ENCODE peak calls at places on chromosome 20, in five cellular contexts. One of them, this sample, is unnamed.

GRCh38 chr20:17648782-17649730 is 33.0 kb downstream of the RRBP1 start:
- DNase-seq in uterus: peak
- DNase-seq in GM12891: no peak
- DNase-seq in IMR-90: no peak
- DNase-seq in HCT116: no peak
- DNase-seq in this sample: no peak

GRCh38 chr20:9608639-9609440 is 94.5 kb downstream of the LAMP5 start:
- DNase-seq in IMR-90: no peak
- DNase-seq in uterus: no peak
- DNase-seq in GM12891: no peak
- DNase-seq in HCT116: no peak
- DNase-seq in this sample: no peak

GRCh38 chr20:63636752-63637633 is 10.1 kb upstream of the GMEB2 start:
- DNase-seq in GM12891: no peak
- DNase-seq in HCT116: no peak
- DNase-seq in IMR-90: peak
- DNase-seq in uterus: no peak
- DNase-seq in this sample: no peak

GRCh38 chr20:4883051-4883450 is 118.3 kb downstream of the SLC23A2 start:
- DNase-seq in GM12891: no peak
- DNase-seq in uterus: no peak
- DNase-seq in IMR-90: no peak
- DNase-seq in HCT116: no peak
- DNase-seq in this sample: no peak

GRCh38 chr20:33701629-33702450 is 15.7 kb upstream of the E2F1 start:
- DNase-seq in IMR-90: no peak
- DNase-seq in HCT116: no peak
- DNase-seq in GM12891: no peak
- DNase-seq in uterus: no peak
- DNase-seq in this sample: no peak

GRCh38 chr20:20463933-20464374 is 96.0 kb downstream of the INSM1 start:
- DNase-seq in GM12891: no peak
- DNase-seq in uterus: no peak
- DNase-seq in IMR-90: no peak
- DNase-seq in HCT116: no peak
- DNase-seq in this sample: no peak

GRCh38 chr20:15240801-15241200 is 903.4 kb upstream of the FLRT3 start:
- DNase-seq in GM12891: no peak
- DNase-seq in uterus: no peak
- DNase-seq in HCT116: no peak
- DNase-seq in IMR-90: no peak
- DNase-seq in this sample: no peak

GRCh38 chr20:61937963-61938838 is 127.5 kb downstream of the TAF4 start:
- DNase-seq in GM12891: no peak
- DNase-seq in HCT116: no peak
- DNase-seq in IMR-90: no peak
- DNase-seq in uterus: no peak
- DNase-seq in this sample: no peak

GRCh38 chr20:41136336-41136694 is 1.0 kb upstream of the PLCG1 start:
- DNase-seq in HCT116: no peak
- DNase-seq in IMR-90: no peak
- DNase-seq in GM12891: no peak
- DNase-seq in uterus: no peak
- DNase-seq in this sample: no peak

GRCh38 chr20:51034988-51035656 is 12.2 kb upstream of the KCNG1 start:
- DNase-seq in GM12891: no peak
- DNase-seq in HCT116: no peak
- DNase-seq in uterus: no peak
- DNase-seq in IMR-90: no peak
- DNase-seq in this sample: no peak

GRCh38 chr20:46673394-46674252 is 15.6 kb downstream of the TP53RK start:
- DNase-seq in HCT116: no peak
- DNase-seq in IMR-90: no peak
- DNase-seq in uterus: no peak
- DNase-seq in GM12891: no peak
- DNase-seq in this sample: no peak

GRCh38 chr20:11140359-11140758 is 466.6 kb upstream of the JAG1 start:
- DNase-seq in HCT116: no peak
- DNase-seq in IMR-90: peak
- DNase-seq in uterus: no peak
- DNase-seq in GM12891: no peak
- DNase-seq in this sample: peak

GRCh38 chr20:53003420-53003819 is 31.3 kb downstream of the TSHZ2 start:
- DNase-seq in uterus: no peak
- DNase-seq in IMR-90: no peak
- DNase-seq in GM12891: no peak
- DNase-seq in HCT116: no peak
- DNase-seq in this sample: no peak

GRCh38 chr20:8089668-8090067 is 42.4 kb upstream of the PLCB1 start:
- DNase-seq in IMR-90: no peak
- DNase-seq in HCT116: no peak
- DNase-seq in GM12891: no peak
- DNase-seq in uterus: no peak
- DNase-seq in this sample: no peak

GRCh38 chr20:62156592-62157386 is 13.2 kb downstream of the SS18L1 start:
- DNase-seq in GM12891: peak
- DNase-seq in IMR-90: peak
- DNase-seq in HCT116: peak
- DNase-seq in uterus: peak
- DNase-seq in this sample: peak

GRCh38 chr20:14055127-14055742 is 59.9 kb downstream of the MACROD2 start:
- DNase-seq in uterus: peak
- DNase-seq in GM12891: no peak
- DNase-seq in HCT116: peak
- DNase-seq in IMR-90: peak
- DNase-seq in this sample: no peak

GRCh38 chr20:2750343-2751251 is 49.8 kb downstream of the CPXM1 start:
- DNase-seq in uterus: peak
- DNase-seq in IMR-90: peak
- DNase-seq in HCT116: no peak
- DNase-seq in GM12891: no peak
- DNase-seq in this sample: no peak
- TF ChIP-seq POLR2A in uterus: no peak
- TF ChIP-seq POLR2A in IMR-90: no peak
- TF ChIP-seq POLR2A in HCT116: no peak
- TF ChIP-seq POLR2A in GM12891: no peak
- TF ChIP-seq POLR2A in this sample: no peak

DNA sequence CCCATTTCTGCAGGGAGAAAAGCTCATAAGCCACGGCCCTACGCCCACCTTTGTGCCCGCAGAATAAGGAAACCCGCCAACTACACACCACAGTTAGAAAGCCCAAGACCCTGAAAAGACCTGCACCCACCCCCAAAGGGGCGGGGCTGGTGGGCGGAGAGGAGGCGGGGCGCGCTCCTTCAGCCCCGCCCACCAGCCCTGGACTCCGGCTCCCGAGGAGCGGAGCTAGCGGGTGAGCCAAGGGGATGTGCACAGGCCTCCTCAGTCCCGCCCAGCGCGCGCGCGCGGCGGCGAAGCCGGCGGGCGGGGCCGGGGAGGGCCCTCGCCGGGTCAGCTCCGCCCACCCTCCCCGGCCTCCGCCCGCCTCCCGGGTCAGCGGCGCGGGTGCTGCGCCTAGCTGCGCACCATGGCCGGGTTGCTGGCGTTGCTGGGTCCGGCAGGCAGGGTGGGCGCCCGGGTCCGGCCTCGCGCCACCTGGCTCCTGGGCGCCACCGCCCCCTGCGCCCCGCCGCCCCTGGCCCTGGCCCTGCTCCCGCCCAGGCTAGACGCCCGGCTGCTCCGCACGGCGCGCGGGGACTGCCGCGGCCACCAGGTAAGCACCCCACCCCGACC is at the start of gene FAM210B:
- DNase-seq in IMR-90: peak
- DNase-seq in uterus: peak
- DNase-seq in GM12891: peak
- DNase-seq in HCT116: peak
- DNase-seq in this sample: peak
- TF ChIP-seq POLR2A in IMR-90: no peak
- TF ChIP-seq POLR2A in uterus: peak
- TF ChIP-seq POLR2A in GM12891: no peak
- TF ChIP-seq POLR2A in HCT116: no peak
- TF ChIP-seq POLR2A in this sample: peak

GRCh38 chr20:49713779-49714712 is at the start of gene B4GALT5:
- DNase-seq in IMR-90: peak
- DNase-seq in uterus: peak
- DNase-seq in GM12891: peak
- DNase-seq in HCT116: peak
- DNase-seq in this sample: peak
- TF ChIP-seq POLR2A in IMR-90: no peak
- TF ChIP-seq POLR2A in uterus: peak
- TF ChIP-seq POLR2A in GM12891: no peak
- TF ChIP-seq POLR2A in HCT116: peak
- TF ChIP-seq POLR2A in this sample: peak

DNA sequence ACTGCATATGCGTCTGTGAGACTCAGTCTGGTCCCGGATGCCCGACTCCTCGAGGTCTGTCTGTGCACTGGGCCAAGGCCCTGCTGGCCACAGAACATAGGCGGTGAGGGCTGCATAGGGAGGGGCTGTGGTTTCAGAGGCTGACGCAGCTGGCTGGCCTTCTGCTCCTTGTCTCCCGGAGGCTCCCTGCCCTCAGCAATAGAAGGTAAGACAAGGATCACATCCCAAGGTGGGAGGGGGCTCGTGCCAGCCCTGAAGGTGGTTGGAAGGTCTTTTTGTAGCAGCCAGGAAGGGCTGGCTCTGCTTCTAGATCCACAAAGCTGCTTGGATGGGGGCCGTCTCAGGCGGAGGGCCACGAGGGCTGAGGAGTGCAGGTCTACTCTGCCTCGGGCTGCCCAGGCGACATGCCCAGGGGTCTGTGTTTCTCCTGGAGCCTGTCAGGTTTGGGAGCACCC is 239.8 kb upstream of the SULF2 start:
- DNase-seq in HCT116: no peak
- DNase-seq in IMR-90: peak
- DNase-seq in GM12891: no peak
- DNase-seq in uterus: peak
- DNase-seq in this sample: peak
- TF ChIP-seq POLR2A in HCT116: no peak
- TF ChIP-seq POLR2A in IMR-90: no peak
- TF ChIP-seq POLR2A in GM12891: no peak
- TF ChIP-seq POLR2A in uterus: no peak
- TF ChIP-seq POLR2A in this sample: peak

DNA sequence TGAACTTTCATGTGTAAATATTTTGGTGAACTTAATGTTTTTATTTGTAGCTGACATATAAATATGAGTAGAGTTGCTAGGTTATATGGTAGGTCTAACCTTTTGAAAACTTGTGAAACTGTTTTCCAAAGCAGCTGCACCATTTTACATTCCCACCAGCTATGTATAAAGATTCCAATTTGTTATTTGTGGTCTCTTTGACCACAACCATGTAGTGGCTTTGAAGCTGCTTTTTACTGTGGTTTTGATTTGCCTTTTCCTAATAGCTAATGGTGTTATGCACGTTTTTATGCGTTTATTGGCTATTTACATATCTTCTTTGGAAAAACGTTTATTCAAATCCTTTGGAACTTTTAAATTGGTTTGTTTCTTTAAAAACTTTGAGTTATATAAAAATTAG is 10.3 kb downstream of the CST3 start:
- DNase-seq in GM12891: no peak
- DNase-seq in IMR-90: no peak
- DNase-seq in HCT116: no peak
- DNase-seq in uterus: no peak
- DNase-seq in this sample: no peak
- TF ChIP-seq POLR2A in GM12891: no peak
- TF ChIP-seq POLR2A in IMR-90: no peak
- TF ChIP-seq POLR2A in HCT116: no peak
- TF ChIP-seq POLR2A in uterus: no peak
- TF ChIP-seq POLR2A in this sample: no peak

DNA sequence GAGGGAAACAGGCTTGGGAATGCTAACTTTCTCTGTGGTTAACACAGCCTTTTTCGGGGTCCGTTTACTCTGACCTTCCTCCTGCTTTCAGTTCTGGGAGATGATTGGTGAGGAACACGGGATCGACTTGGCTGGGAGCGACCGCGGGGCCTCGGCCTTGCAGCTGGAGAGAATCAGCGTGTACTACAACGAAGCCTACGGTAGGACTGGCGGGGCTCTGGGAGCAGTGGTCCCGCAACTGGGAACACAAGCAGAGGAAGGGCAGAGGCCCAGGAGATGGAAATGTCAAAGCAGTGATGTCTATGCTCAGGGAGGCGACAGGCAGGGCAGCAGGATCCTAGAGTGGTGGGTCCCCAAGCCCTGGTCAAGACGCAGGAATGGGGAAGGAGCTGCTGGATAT is 3.5 kb downstream of the TUBB1 start:
- DNase-seq in GM12891: no peak
- DNase-seq in HCT116: no peak
- DNase-seq in uterus: no peak
- DNase-seq in IMR-90: no peak
- DNase-seq in this sample: no peak
- TF ChIP-seq POLR2A in GM12891: no peak
- TF ChIP-seq POLR2A in HCT116: no peak
- TF ChIP-seq POLR2A in uterus: no peak
- TF ChIP-seq POLR2A in IMR-90: no peak
- TF ChIP-seq POLR2A in this sample: no peak

GRCh38 chr20:48096957-48097890 is 311.9 kb upstream of the SULF2 start:
- DNase-seq in HCT116: peak
- DNase-seq in uterus: no peak
- DNase-seq in IMR-90: no peak
- DNase-seq in GM12891: no peak
- DNase-seq in this sample: no peak
- TF ChIP-seq POLR2A in HCT116: no peak
- TF ChIP-seq POLR2A in uterus: no peak
- TF ChIP-seq POLR2A in IMR-90: no peak
- TF ChIP-seq POLR2A in GM12891: no peak
- TF ChIP-seq POLR2A in this sample: no peak

DNA sequence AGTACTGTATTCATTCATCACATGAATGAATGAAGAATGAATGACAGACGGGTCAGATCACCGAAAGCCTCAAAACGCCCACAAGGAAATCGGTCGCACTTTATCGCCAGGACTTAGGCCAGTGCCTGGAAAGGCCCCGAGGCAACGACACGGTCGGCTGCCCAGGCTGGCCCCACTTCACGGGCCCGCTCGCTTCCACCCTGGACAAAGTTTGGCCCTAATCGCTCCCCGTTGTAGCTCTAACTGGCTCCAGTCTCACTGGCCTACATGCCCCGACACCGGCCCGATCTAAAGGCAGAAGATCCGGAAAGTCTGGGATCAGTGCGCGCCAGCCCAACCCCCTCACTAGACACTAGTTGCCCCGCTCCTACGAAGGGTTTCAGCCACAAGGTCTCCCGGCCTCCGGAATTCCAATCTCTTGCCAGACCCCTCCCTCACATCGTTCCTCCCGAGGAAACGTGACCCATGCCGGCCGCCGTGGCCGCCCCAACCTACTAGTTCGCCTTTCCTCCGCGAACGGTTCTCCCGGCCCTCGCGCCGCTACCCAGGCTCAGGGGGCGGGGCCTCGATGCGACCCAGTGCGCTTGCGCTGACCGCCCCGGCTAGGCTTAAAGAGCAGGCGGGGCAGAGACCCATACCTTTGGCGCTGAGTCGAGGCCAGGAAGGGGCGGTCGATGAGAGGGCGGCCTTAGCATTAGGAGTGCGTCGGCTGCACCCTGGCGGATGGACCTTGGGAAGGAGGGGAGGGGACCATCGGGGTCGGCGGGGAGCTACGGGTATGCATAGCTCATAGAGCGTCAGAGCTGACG is at the start of the genes GSS and MYH7B:
- DNase-seq in IMR-90: peak
- DNase-seq in HCT116: peak
- DNase-seq in uterus: peak
- DNase-seq in GM12891: peak
- DNase-seq in this sample: peak
- TF ChIP-seq POLR2A in IMR-90: peak
- TF ChIP-seq POLR2A in HCT116: peak
- TF ChIP-seq POLR2A in uterus: peak
- TF ChIP-seq POLR2A in GM12891: peak
- TF ChIP-seq POLR2A in this sample: peak